ENCODE peak calls at places on chromosomes 13 and 19, in five cellular contexts. B is activated effector memory CD4-positive, alpha-beta T cell treated with Interleukin-2 at 50 U/mL for 16 hours; G is 8988T; C is activated CD4-positive, alpha-beta T cell treated with anti-CD3 and anti-CD28 coated beads for 1 hour; A is Caco-2. M is an unnamed sample.

GRCh38 chr13:51148952-51149573 is 38.0 kb upstream of the C13orf42 start:
- DNase-seq in B (no peak), G (no peak), C (no peak), A (peak), M (peak)

GRCh38 chr13:111361873-111362648 is 41.6 kb downstream of the TEX29 start:
- DNase-seq in B (no peak), G (no peak), C (no peak), A (no peak), M (no peak)

GRCh38 chr19:31255863-31256600 is 93.2 kb downstream of the TSHZ3 start:
- DNase-seq in B (no peak), G (no peak), C (no peak), A (no peak), M (no peak)

GRCh38 chr13:30880756-30881155 is 25.3 kb upstream of the MEDAG start:
- DNase-seq in B (no peak), G (no peak), C (no peak), A (no peak), M (no peak)

GRCh38 chr13:103965506-103966243 is 899.5 kb upstream of the SLC10A2 start:
- DNase-seq in B (no peak), G (no peak), C (no peak), A (no peak), M (no peak)

GRCh38 chr19:44657211-44657921 is 13.7 kb downstream of the PVR start:
- DNase-seq in B (peak), G (peak), C (peak), A (peak), M (peak)

GRCh38 chr13:37306778-37307544 is 201.5 kb upstream of the CSNK1A1L start:
- DNase-seq in B (no peak), G (no peak), C (no peak), A (no peak), M (no peak)

GRCh38 chr19:18109731-18110671 is 12.4 kb downstream of the MAST3 start:
- DNase-seq in B (no peak), G (peak), C (no peak), A (peak), M (peak)

GRCh38 chr19:30362156-30362754 is 9.9 kb upstream of the ZNF536 start:
- DNase-seq in B (no peak), G (no peak), C (no peak), A (no peak), M (no peak)

GRCh38 chr13:101869553-101869952 is 417.1 kb downstream of the ITGBL1 start:
- DNase-seq in B (no peak), G (no peak), C (no peak), A (no peak), M (no peak)

GRCh38 chr13:110557610-110558305 is 3.8 kb downstream of the RAB20 start:
- DNase-seq in B (no peak), G (no peak), C (no peak), A (no peak), M (no peak)

GRCh38 chr13:49655906-49656305 is 27.6 kb downstream of the ARL11 start:
- DNase-seq in B (no peak), G (no peak), C (no peak), A (no peak), M (no peak)

GRCh38 chr13:40077396-40078027 is 422.1 kb downstream of the COG6 start:
- DNase-seq in B (no peak), G (no peak), C (no peak), A (no peak), M (no peak)